ENCODE peak calls at places on chromosomes 13 and 19, in four cellular contexts. O is activated CD8-positive, alpha-beta T cell treated with anti-CD3 and anti-CD28 coated beads, Interleukin-2, amount 10 ng/mL, durations not matched to agents 7 days and 5 days; Z is hippocampal formation; R is thyroid gland. M is an unnamed sample.

GRCh38 chr13:24923305-24923640 is 159.3 kb downstream of the RNF17 start:
- DNase-seq in O (peak; percentile 46), Z (no peak), R (no peak), M (no peak)

GRCh38 chr19:45640849-45641273 is 1.7 kb upstream of the EML2 start:
- DNase-seq in O (peak; percentile 75), Z (no peak), R (no peak), M (peak; percentile 59)

GRCh38 chr13:21310220-21310619 is 133.8 kb downstream of the MRPL57 start:
- DNase-seq in O (no peak), Z (no peak), R (no peak), M (no peak)

GRCh38 chr19:19121371-19121770 is 16.9 kb downstream of the TMEM161A start:
- DNase-seq in O (no peak), Z (no peak), R (no peak), M (no peak)

GRCh38 chr19:17872251-17873001 is 681 bp downstream of the SLC5A5 start:
- DNase-seq in O (peak; percentile 78), Z (no peak), R (no peak), M (no peak)

GRCh38 chr19:41297628-41298326 is 12.2 kb upstream of the CCDC97 start:
- DNase-seq in O (no peak), Z (no peak), R (no peak), M (no peak)

GRCh38 chr13:73077867-73078266 is 19.1 kb downstream of the KLF5 start:
- DNase-seq in O (no peak), Z (no peak), R (no peak), M (no peak)

GRCh38 chr19:55252760-55253159 is 6.1 kb downstream of the PPP6R1 start:
- DNase-seq in O (no peak), Z (no peak), R (no peak), M (no peak)

GRCh38 chr13:113776231-113777125 is 17.5 kb downstream of the TMEM255B start:
- DNase-seq in O (no peak), Z (no peak), R (no peak), M (peak; percentile 94)